ENCODE peak calls at places on chromosome 10, in four cellular contexts. B is colonic mucosa, G is T-helper 1 cell, M is neural progenitor cell. H is an unnamed sample.

GRCh38 chr10:123966896-123967231 is 75.3 kb upstream of the CPXM2 start:
- DNase-seq in B (no peak), G (no peak), M (no peak), H (no peak)

GRCh38 chr10:102280397-102281015 is 35.2 kb downstream of the GBF1 start:
- DNase-seq in B (peak; percentile 19), G (no peak), M (no peak), H (no peak)

GRCh38 chr10:69696073-69696731 is 66.2 kb downstream of the FAM241B start:
- DNase-seq in B (no peak), G (peak; percentile 5), M (peak; percentile 55), H (no peak)

GRCh38 chr10:124592736-124593430 is 131.3 kb downstream of the LHPP start:
- DNase-seq in B (no peak), G (no peak), M (no peak), H (no peak)

GRCh38 chr10:88946965-88947590 is 5.5 kb downstream of the ACTA2 start:
- DNase-seq in B (no peak), G (no peak), M (no peak), H (no peak)

GRCh38 chr10:17454181-17454800 is at the start of gene ST8SIA6:
- DNase-seq in B (peak; percentile 51), G (peak; percentile 72), M (peak; percentile 83), H (peak; percentile 69)

GRCh38 chr10:91432175-91432574 is 22.0 kb downstream of the HECTD2 start:
- DNase-seq in B (no peak), G (no peak), M (no peak), H (no peak)

GRCh38 chr10:23338886-23339285 is 5.7 kb downstream of the C10orf67 start:
- DNase-seq in B (no peak), G (no peak), M (no peak), H (no peak)

GRCh38 chr10:119198438-119198837 is 8.9 kb upstream of the GRK5 start:
- DNase-seq in B (no peak), G (no peak), M (peak; percentile 51), H (no peak)

GRCh38 chr10:102918817-102919236 is 733 bp downstream of the CNNM2 start:
- DNase-seq in B (no peak), G (peak; percentile 18), M (peak; percentile 48), H (no peak)

GRCh38 chr10:89078729-89079672 is 88.4 kb downstream of the FAS start:
- DNase-seq in B (no peak), G (no peak), M (no peak), H (no peak)

GRCh38 chr10:33116293-33116697 is 158.3 kb upstream of the ITGB1 start:
- DNase-seq in B (no peak), G (peak; percentile 65), M (peak; percentile 79), H (peak; percentile 73)

GRCh38 chr10:19816420-19817250 is at the start of gene PLXDC2:
- DNase-seq in B (peak; percentile 49), G (no peak), M (peak; percentile 78), H (peak; percentile 90)

GRCh38 chr10:24518981-24519597 is 204.6 kb downstream of the ARHGAP21 start:
- DNase-seq in B (peak; percentile 77), G (peak; percentile 30), M (peak; percentile 85), H (peak; percentile 76)